ENCODE peak calls at places on chromosomes 2 and 18, in six cellular contexts. E is GM12878, F is GM12891, V is HepG2, Y is H1, O is K562. S is an unnamed sample.

GRCh38 chr18:5943514-5943913 is 48.2 kb upstream of the TMEM200C start:
- DNase-seq in E (no peak), F (no peak), V (no peak), Y (no peak), O (no peak), S (no peak)

GRCh38 chr2:239575931-239576445 is 175.2 kb upstream of the HDAC4 start:
- DNase-seq in E (no peak), F (no peak), V (no peak), Y (no peak), O (no peak), S (no peak)

GRCh38 chr2:120593921-120594686 is 141.6 kb upstream of the GLI2 start:
- DNase-seq in E (no peak), F (no peak), V (no peak), Y (no peak), O (no peak), S (no peak)

GRCh38 chr2:1781291-1782080 is 37.2 kb upstream of the PXDN start:
- DNase-seq in E (no peak), F (no peak), V (no peak), Y (no peak), O (no peak), S (no peak)

GRCh38 chr2:11833601-11834000 is 87.2 kb downstream of the LPIN1 start:
- DNase-seq in E (no peak), F (no peak), V (no peak), Y (no peak), O (no peak), S (no peak)

GRCh38 chr2:119255760-119256573 is 32.3 kb downstream of the STEAP3 start:
- DNase-seq in E (no peak), F (no peak), V (peak), Y (no peak), O (no peak), S (no peak)

GRCh38 chr2:230956827-230957755 is 32.0 kb upstream of the GPR55 start:
- DNase-seq in E (peak), F (no peak), V (no peak), Y (peak), O (no peak), S (no peak)

GRCh38 chr2:12507295-12507694 is 209.4 kb upstream of the TRIB2 start:
- DNase-seq in E (peak), F (no peak), V (no peak), Y (no peak), O (no peak), S (no peak)

GRCh38 chr2:73088703-73089102 is 17.2 kb upstream of the SFXN5 start:
- DNase-seq in E (no peak), F (no peak), V (no peak), Y (no peak), O (no peak), S (no peak)

GRCh38 chr2:6764968-6765723 is 100.6 kb downstream of the CMPK2 start:
- DNase-seq in E (no peak), F (no peak), V (no peak), Y (no peak), O (no peak), S (no peak)

GRCh38 chr2:27131429-27131828 is 3.0 kb downstream of the PREB start:
- DNase-seq in E (no peak), F (no peak), V (no peak), Y (no peak), O (no peak), S (no peak)

GRCh38 chr2:202022755-202023154 is 10.9 kb upstream of the FZD7 start:
- DNase-seq in E (no peak), F (no peak), V (no peak), Y (no peak), O (no peak), S (no peak)

GRCh38 chr2:236607471-236608307 is 38.1 kb downstream of the ACKR3 start:
- DNase-seq in E (no peak), F (no peak), V (no peak), Y (no peak), O (peak), S (no peak)

GRCh38 chr2:150677561-150677960 is 190.1 kb upstream of the RND3 start:
- DNase-seq in E (no peak), F (no peak), V (no peak), Y (no peak), O (no peak), S (no peak)

GRCh38 chr2:174573621-174574081 is 24.0 kb downstream of the WIPF1 start:
- DNase-seq in E (no peak), F (no peak), V (no peak), Y (no peak), O (no peak), S (no peak)

GRCh38 chr18:37124511-37124910 is 295.6 kb downstream of the KIAA1328 start:
- DNase-seq in E (peak), F (no peak), V (no peak), Y (no peak), O (no peak), S (no peak)

GRCh38 chr2:174607989-174608865 is 10.6 kb upstream of the WIPF1 start:
- DNase-seq in E (peak), F (no peak), V (no peak), Y (no peak), O (no peak), S (no peak)

GRCh38 chr18:74146756-74147155 is 878 bp downstream of the FBXO15 start:
- DNase-seq in E (no peak), F (no peak), V (no peak), Y (no peak), O (no peak), S (no peak)

GRCh38 chr2:98583516-98583865 is 24.8 kb downstream of the COA5 start:
- DNase-seq in E (no peak), F (no peak), V (no peak), Y (peak), O (no peak), S (no peak)

GRCh38 chr18:70280007-70280925 is 8.6 kb upstream of the SOCS6 start:
- DNase-seq in E (no peak), F (no peak), V (no peak), Y (no peak), O (no peak), S (no peak)

GRCh38 chr2:174066871-174067270 is 101.7 kb upstream of the SP3 start:
- DNase-seq in E (no peak), F (no peak), V (no peak), Y (no peak), O (no peak), S (no peak)

GRCh38 chr2:204692790-204693189 is 147.5 kb downstream of the PARD3B start:
- DNase-seq in E (no peak), F (no peak), V (no peak), Y (no peak), O (no peak), S (no peak)

GRCh38 chr2:216949685-216950397 is 90.0 kb upstream of the TNP1 start:
- DNase-seq in E (peak), F (no peak), V (no peak), Y (no peak), O (no peak), S (no peak)

GRCh38 chr2:170201734-170202393 is 23.9 kb downstream of the MYO3B start:
- DNase-seq in E (no peak), F (no peak), V (no peak), Y (no peak), O (no peak), S (no peak)

GRCh38 chr2:212523756-212524155 is 14.8 kb downstream of the ERBB4 start:
- DNase-seq in E (no peak), F (no peak), V (no peak), Y (no peak), O (no peak), S (no peak)

GRCh38 chr2:177740718-177741117 is 331.9 kb downstream of the PDE11A start:
- DNase-seq in E (no peak), F (no peak), V (no peak), Y (no peak), O (no peak), S (no peak)

GRCh38 chr2:240196716-240197438 is 56.4 kb upstream of the OTOS start:
- DNase-seq in E (no peak), F (no peak), V (no peak), Y (no peak), O (no peak), S (no peak)

GRCh38 chr2:238879621-238880377 is 31.9 kb downstream of the TWIST2 start:
- DNase-seq in E (no peak), F (no peak), V (no peak), Y (no peak), O (no peak), S (no peak)

GRCh38 chr2:1812926-1813325 is 68.6 kb upstream of the PXDN start:
- DNase-seq in E (no peak), F (no peak), V (no peak), Y (no peak), O (no peak), S (no peak)

GRCh38 chr2:208069186-208069585 is 43.9 kb upstream of the PLEKHM3 start:
- DNase-seq in E (no peak), F (no peak), V (no peak), Y (no peak), O (no peak), S (no peak)

GRCh38 chr18:80037869-80038630 is 3.8 kb downstream of the RBFA start:
- DNase-seq in E (no peak), F (no peak), V (no peak), Y (no peak), O (no peak), S (no peak)

GRCh38 chr2:140567734-140568133 is 1563.1 kb downstream of the LRP1B start:
- DNase-seq in E (no peak), F (no peak), V (no peak), Y (no peak), O (no peak), S (no peak)

GRCh38 chr18:3689091-3689490 is 239.1 kb downstream of the TGIF1 start:
- DNase-seq in E (no peak), F (no peak), V (no peak), Y (no peak), O (no peak), S (no peak)

GRCh38 chr18:79874553-79875530 is 76.6 kb downstream of the SLC66A2 start:
- DNase-seq in E (no peak), F (no peak), V (no peak), Y (no peak), O (no peak), S (no peak)

GRCh38 chr2:147886136-147886535 is 41.3 kb downstream of the ACVR2A start:
- DNase-seq in E (no peak), F (no peak), V (no peak), Y (no peak), O (no peak), S (no peak)

GRCh38 chr2:10170256-10170655 is 47.7 kb downstream of the RRM2 start:
- DNase-seq in E (no peak), F (no peak), V (no peak), Y (no peak), O (no peak), S (no peak)

GRCh38 chr2:40101076-40101688 is 322.1 kb upstream of the THUMPD2 start:
- DNase-seq in E (no peak), F (no peak), V (no peak), Y (no peak), O (no peak), S (no peak)

DNA sequence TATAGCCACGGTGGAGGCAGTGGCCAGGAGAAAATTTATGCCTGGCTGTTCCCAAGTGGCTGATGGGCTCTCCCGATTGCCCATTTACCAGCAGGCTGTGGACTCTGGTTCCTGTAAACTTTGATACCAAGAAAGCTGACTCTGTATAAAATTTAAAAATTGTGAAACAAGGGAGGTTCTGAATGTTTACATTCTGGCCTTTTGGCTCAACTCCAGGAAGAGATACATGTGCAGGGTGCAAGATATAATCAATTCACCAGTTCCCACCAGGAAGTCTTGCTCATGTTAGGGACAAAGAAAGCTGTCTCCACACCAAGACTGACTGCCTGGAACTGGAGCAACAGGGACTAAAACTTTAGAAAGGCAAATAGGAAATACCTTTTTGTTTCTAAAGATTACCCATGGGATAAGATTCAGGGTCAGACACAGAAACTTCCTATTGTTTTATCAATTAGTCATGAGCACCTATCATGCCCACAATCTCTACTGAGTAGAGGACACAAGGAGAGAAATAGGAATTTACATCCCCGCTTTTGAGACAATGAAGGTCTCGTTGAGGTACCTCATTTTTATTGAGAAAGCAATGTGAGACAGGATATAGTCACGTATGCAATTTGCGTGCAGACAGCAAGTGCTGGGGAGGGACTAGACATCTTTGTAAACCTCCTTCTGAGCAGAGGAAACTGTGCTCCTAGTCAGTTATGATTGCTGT is 123.5 kb downstream of the LIPG start:
- DNase-seq in E (no peak), F (no peak), V (no peak), Y (no peak), O (no peak), S (no peak)
- TF ChIP-seq POLR2A in E (no peak), F (no peak), V (no peak), Y (no peak), O (no peak), S (no peak)

DNA sequence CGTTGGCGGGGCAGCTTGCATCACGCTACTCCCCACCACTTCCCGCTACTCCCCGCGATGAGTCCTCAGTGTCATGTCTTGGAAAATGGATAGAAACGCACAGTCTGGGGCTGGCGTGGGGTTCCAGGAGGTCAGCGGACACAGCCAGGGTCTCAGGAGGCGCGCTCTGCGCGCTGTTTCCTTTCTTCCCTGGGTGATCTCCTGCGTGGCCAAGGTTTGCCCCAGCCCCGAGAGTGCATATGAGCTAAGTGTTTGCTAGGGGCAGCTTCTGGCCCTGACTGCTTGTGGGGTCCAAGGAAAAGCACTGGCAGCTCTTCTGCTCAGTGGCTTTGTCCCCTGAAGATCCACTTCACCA is 2.7 kb upstream of the HS6ST1 start:
- DNase-seq in E (no peak), F (peak), V (no peak), Y (peak), O (no peak), S (peak)
- TF ChIP-seq TAF1 in E (no peak), F (no peak), V (no peak), Y (no peak), O (no peak), S (no peak)

GRCh38 chr2:58237741-58238140 is 3.4 kb downstream of the FANCL start:
- DNase-seq in E (no peak), F (no peak), V (no peak), Y (no peak), O (no peak), S (no peak)

GRCh38 chr2:58240595-58240937 is 559 bp downstream of the FANCL start:
- DNase-seq in E (no peak), F (no peak), V (peak), Y (no peak), O (peak), S (no peak)

GRCh38 chr2:58239243-58239642 is 1.9 kb downstream of the FANCL start:
- DNase-seq in E (no peak), F (no peak), V (no peak), Y (no peak), O (no peak), S (no peak)

GRCh38 chr2:58235988-58236387 is 5.1 kb downstream of the FANCL start:
- DNase-seq in E (no peak), F (no peak), V (no peak), Y (no peak), O (no peak), S (no peak)

DNA sequence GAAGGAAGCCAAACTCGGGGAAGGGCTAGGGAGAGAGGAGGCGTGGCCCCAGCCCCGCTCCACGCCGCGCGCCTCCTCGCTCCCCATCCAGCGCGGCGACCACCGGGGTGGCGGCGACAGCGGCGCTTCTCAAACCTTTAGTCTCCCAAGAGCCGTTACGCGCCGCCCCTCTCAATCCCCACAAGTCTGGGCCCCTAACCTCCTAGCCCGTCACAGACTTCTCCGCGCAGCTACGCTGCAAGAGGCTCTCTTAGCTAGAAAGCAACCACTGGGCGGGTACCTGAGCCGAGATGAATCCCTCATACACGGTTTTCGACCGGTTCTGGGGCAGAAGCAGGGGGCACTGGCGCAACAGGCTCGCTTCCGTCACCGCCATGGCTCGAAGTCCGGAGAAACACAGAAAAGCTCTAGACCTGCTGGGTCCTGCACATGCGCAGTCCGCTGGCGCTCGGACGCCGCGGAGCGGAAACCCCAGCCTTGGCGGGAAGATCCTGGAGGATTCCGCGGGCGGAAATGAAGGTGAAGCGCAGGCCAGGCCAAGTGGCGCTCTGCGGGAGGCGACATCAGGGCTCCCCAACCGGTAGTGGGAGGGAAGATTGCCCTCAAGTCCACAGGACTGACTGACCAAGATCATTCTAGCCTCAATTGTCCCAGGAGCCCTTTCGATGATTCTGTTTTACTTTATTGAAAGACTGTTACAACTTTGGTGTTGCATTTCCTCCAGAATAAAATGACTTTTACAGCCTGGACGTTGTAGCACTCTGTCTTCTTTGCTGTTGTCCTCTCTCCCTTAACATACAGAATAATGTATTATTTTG is at the start of gene FANCL:
- DNase-seq in E (peak), F (peak), V (peak), Y (peak), O (peak), S (peak)
- TF ChIP-seq POLR2A in E (peak), F (peak), V (peak), Y (peak), O (peak), S (peak)

GRCh38 chr2:71597749-71598148 is 144.4 kb downstream of the DYSF start:
- DNase-seq in E (no peak), F (no peak), V (no peak), Y (no peak), O (no peak), S (no peak)
- TF ChIP-seq TAF1 in E (no peak), F (no peak), V (no peak), Y (no peak), O (no peak), S (no peak)

GRCh38 chr2:58906151-58906645 is 665.1 kb upstream of the FANCL start:
- DNase-seq in E (no peak), F (no peak), V (no peak), Y (no peak), O (no peak), S (no peak)

GRCh38 chr2:58907644-58908043 is 666.5 kb upstream of the FANCL start:
- DNase-seq in E (no peak), F (no peak), V (no peak), Y (no peak), O (no peak), S (no peak)

GRCh38 chr2:58913082-58913726 is 672.1 kb upstream of the FANCL start:
- DNase-seq in E (no peak), F (no peak), V (no peak), Y (no peak), O (no peak), S (no peak)

GRCh38 chr2:58904091-58904490 is 663.0 kb upstream of the FANCL start:
- DNase-seq in E (no peak), F (no peak), V (no peak), Y (no peak), O (no peak), S (no peak)

GRCh38 chr2:58908501-58909154 is 667.5 kb upstream of the FANCL start:
- DNase-seq in E (no peak), F (no peak), V (no peak), Y (no peak), O (no peak), S (no peak)
- TF ChIP-seq POLR2A in E (no peak), F (no peak), V (no peak), Y (no peak), O (no peak), S (no peak)

GRCh38 chr18:44153976-44154375 is 526.7 kb upstream of the SETBP1 start:
- DNase-seq in E (no peak), F (no peak), V (no peak), Y (no peak), O (no peak), S (no peak)

GRCh38 chr18:44149706-44150105 is 531.0 kb upstream of the SETBP1 start:
- DNase-seq in E (no peak), F (no peak), V (no peak), Y (no peak), O (no peak), S (no peak)
- TF ChIP-seq TAF1 in E (no peak), F (no peak), V (no peak), Y (no peak), O (no peak), S (no peak)

DNA sequence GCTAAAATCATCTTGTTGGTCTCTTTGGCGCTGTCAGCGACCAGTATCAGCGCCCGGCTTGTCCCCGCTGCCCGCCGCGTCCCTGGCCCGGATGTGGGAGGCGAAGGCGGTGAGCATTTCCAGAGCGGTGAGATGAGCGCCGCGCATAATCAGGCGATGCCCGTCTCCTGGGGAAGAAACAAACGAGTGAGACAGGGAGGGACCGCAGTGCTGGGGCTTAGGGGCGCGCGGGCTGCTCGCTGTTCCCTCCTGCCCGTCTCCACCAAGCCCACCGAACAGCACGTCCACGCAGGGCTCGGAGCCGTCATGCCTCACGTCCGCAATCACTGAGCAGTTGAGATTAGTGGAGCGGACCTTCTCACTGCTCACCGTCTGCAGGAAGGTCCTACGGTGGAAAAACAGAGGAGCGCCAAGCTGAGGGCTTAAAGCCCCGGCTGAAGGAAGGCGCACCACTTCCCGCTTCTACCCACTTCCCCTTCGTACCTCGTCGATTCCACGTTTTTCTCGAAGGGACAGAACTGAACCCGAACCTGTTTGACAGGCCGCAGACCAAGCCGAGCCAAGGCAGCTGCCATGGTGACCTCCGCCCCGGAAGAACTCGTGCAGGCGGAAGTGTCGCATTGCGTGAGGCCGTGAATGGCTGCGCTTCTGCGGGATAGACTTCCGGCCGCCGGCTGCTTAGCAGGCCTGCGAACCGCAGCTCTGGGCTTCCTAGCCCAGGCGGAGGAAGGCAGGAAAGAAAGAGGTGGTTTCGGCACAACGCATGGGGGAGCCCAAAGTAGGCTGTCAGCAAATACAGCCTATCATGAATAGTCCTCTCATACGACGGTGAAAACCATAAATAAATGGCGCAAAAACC is at the start of gene MRPL53:
- DNase-seq in E (peak), F (peak), V (peak), Y (peak), O (peak), S (peak)
- TF ChIP-seq POLR2A in E (peak), F (peak), V (peak), Y (peak), O (peak), S (peak)

GRCh38 chr2:168611896-168612650 is 156.0 kb downstream of the CERS6 start:
- DNase-seq in E (no peak), F (no peak), V (no peak), Y (no peak), O (no peak), S (no peak)
- TF ChIP-seq TAF1 in E (no peak), F (no peak), V (no peak), Y (no peak), O (no peak), S (no peak)